ENCODE peak calls at places on chromosome 18, in ten cellular contexts. Z, N, I, G, W, E, K, O, H and S are unnamed samples.

GRCh38 chr18:7255643-7256042 is 24.8 kb downstream of the LRRC30 start:
- ATAC-seq in Z (no peak), N (no peak), I (no peak), G (no peak), W (no peak), E (no peak), K (no peak), O (no peak), H (no peak), S (no peak)

GRCh38 chr18:24246143-24246542 is 107.3 kb downstream of the CABYR start:
- ATAC-seq in Z (no peak), N (no peak), I (no peak), G (no peak), W (peak; percentile 74), E (no peak), K (no peak), O (no peak), H (no peak), S (no peak)

GRCh38 chr18:63155910-63156773 is 163.4 kb downstream of the BCL2 start:
- ATAC-seq in Z (no peak), N (no peak), I (no peak), G (no peak), W (no peak), E (no peak), K (no peak), O (no peak), H (peak; percentile 16), S (no peak)

GRCh38 chr18:37675699-37676098 is 110.1 kb upstream of the CELF4 start:
- ATAC-seq in Z (no peak), N (no peak), I (no peak), G (no peak), W (no peak), E (no peak), K (no peak), O (no peak), H (no peak), S (no peak)

GRCh38 chr18:63220903-63221302 is 98.7 kb downstream of the BCL2 start:
- ATAC-seq in Z (no peak), N (no peak), I (no peak), G (no peak), W (no peak), E (no peak), K (no peak), O (no peak), H (no peak), S (no peak)

GRCh38 chr18:49757513-49758262 is 55.6 kb downstream of the ACAA2 start:
- ATAC-seq in Z (no peak), N (peak; percentile 67), I (no peak), G (no peak), W (peak; percentile 70), E (no peak), K (peak; percentile 95), O (peak; percentile 88), H (no peak), S (no peak)

GRCh38 chr18:2714140-2714539 is 58.6 kb downstream of the SMCHD1 start:
- ATAC-seq in Z (no peak), N (no peak), I (no peak), G (no peak), W (no peak), E (no peak), K (no peak), O (no peak), H (no peak), S (no peak)

GRCh38 chr18:24262097-24262496 is 123.2 kb downstream of the CABYR start:
- ATAC-seq in Z (peak; percentile 57), N (no peak), I (no peak), G (no peak), W (no peak), E (no peak), K (no peak), O (no peak), H (peak; percentile 79), S (no peak)

GRCh38 chr18:8493141-8493540 is 116.1 kb upstream of the RAB12 start:
- ATAC-seq in Z (no peak), N (no peak), I (no peak), G (no peak), W (no peak), E (no peak), K (no peak), O (no peak), H (no peak), S (no peak)

GRCh38 chr18:38256366-38256765 is 690.8 kb upstream of the CELF4 start:
- ATAC-seq in Z (no peak), N (no peak), I (no peak), G (no peak), W (no peak), E (no peak), K (no peak), O (no peak), H (no peak), S (no peak)

GRCh38 chr18:55353391-55353790 is 234.6 kb downstream of the TCF4 start:
- ATAC-seq in Z (no peak), N (no peak), I (no peak), G (no peak), W (no peak), E (no peak), K (no peak), O (no peak), H (no peak), S (no peak)

GRCh38 chr18:76351961-76352581 is 143.0 kb downstream of the ZNF516 start:
- ATAC-seq in Z (peak; percentile 81), N (peak; percentile 52), I (peak; percentile 59), G (peak; percentile 65), W (no peak), E (peak; percentile 54), K (peak; percentile 66), O (no peak), H (peak; percentile 55), S (peak; percentile 95)
- H3K4me3 ChIP-seq in Z (peak overlapping the region; percentile 24), N (no peak overlapping the region), I (no peak overlapping the region), G (no peak overlapping the region), W (no peak overlapping the region), E (peak overlapping the region; percentile 22), K (no peak overlapping the region), O (no peak overlapping the region), H (no peak overlapping the region), S (no peak overlapping the region)

GRCh38 chr18:35459997-35460396 is 37.8 kb downstream of the INO80C start:
- ATAC-seq in Z (no peak), N (no peak), I (no peak), G (no peak), W (no peak), E (no peak), K (no peak), O (no peak), H (no peak), S (no peak)

GRCh38 chr18:35460719-35461118 is 37.0 kb downstream of the INO80C start:
- ATAC-seq in Z (no peak), N (no peak), I (no peak), G (no peak), W (peak; percentile 9), E (no peak), K (no peak), O (no peak), H (no peak), S (no peak)

GRCh38 chr18:35464731-35465728 is 32.7 kb downstream of the INO80C start:
- ATAC-seq in Z (no peak), N (no peak), I (no peak), G (no peak), W (no peak), E (no peak), K (no peak), O (no peak), H (no peak), S (no peak)

GRCh38 chr18:35463837-35464236 is 33.9 kb downstream of the INO80C start:
- ATAC-seq in Z (no peak), N (no peak), I (no peak), G (no peak), W (no peak), E (no peak), K (no peak), O (no peak), H (no peak), S (no peak)

GRCh38 chr18:35463050-35463449 is 34.7 kb downstream of the INO80C start:
- ATAC-seq in Z (peak; percentile 19), N (peak; percentile 49), I (no peak), G (no peak), W (no peak), E (no peak), K (peak; percentile 10), O (peak; percentile 25), H (peak; percentile 24), S (peak; percentile 61)
- TF ChIP-seq POLR2A in Z (no peak), N (no peak), I (no peak), G (no peak), W (no peak), E (no peak), K (no peak), O (no peak), H (no peak), S (no peak)

DNA sequence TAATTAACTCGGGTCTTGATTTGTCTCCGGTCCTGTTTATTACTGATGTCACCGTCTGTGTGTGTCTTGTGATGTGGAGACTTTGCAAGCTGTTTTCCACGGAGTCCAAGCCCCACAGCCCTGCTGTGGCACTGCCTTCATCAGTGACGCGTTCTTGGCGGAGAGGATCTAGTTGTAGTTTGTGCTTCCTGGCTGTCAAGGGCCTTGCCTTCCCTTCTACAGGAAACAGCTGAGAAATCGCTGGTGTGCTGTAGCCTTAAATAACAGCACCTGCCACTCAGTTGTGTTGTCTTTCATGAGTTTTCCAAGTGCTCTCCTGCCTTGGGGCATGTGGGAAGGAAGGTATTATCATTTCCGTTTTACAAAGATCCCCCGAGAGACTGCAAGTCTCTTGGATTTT is 26.3 kb downstream of the CTIF start:
- ATAC-seq in Z (no peak), N (no peak), I (no peak), G (no peak), W (no peak), E (no peak), K (no peak), O (no peak), H (no peak), S (no peak)
- H3K4me3 ChIP-seq in Z (no peak overlapping the region), N (no peak overlapping the region), I (no peak overlapping the region), G (no peak overlapping the region), W (no peak overlapping the region), E (no peak overlapping the region), K (no peak overlapping the region), O (no peak overlapping the region), H (no peak overlapping the region), S (no peak overlapping the region)

GRCh38 chr18:48135436-48135966 is 205.0 kb upstream of the SMAD2 start:
- ATAC-seq in Z (no peak), N (no peak), I (no peak), G (no peak), W (no peak), E (no peak), K (no peak), O (no peak), H (no peak), S (no peak)

GRCh38 chr18:48138211-48138610 is 207.8 kb upstream of the SMAD2 start:
- ATAC-seq in Z (no peak), N (no peak), I (no peak), G (no peak), W (no peak), E (no peak), K (no peak), O (no peak), H (no peak), S (no peak)

GRCh38 chr18:48137354-48138208 is 207.1 kb upstream of the SMAD2 start:
- ATAC-seq in Z (no peak), N (no peak), I (no peak), G (no peak), W (no peak), E (no peak), K (no peak), O (no peak), H (no peak), S (no peak)

GRCh38 chr18:48136051-48136543 is 205.6 kb upstream of the SMAD2 start:
- ATAC-seq in Z (no peak), N (peak; percentile 52), I (no peak), G (peak; percentile 28), W (no peak), E (no peak), K (no peak), O (peak; percentile 39), H (peak; percentile 8), S (peak; percentile 38)

GRCh38 chr18:48136544-48137353 is 206.3 kb upstream of the SMAD2 start:
- ATAC-seq in Z (no peak), N (peak; percentile 64), I (peak; percentile 36), G (peak; percentile 45), W (no peak), E (no peak), K (no peak), O (peak; percentile 68), H (peak; percentile 17), S (peak; percentile 23)
- TF ChIP-seq POLR2A in Z (no peak), N (peak; percentile 68), I (no peak), G (no peak), W (no peak), E (no peak), K (no peak), O (no peak), H (no peak), S (no peak)